ENCODE peak calls at places on chromosomes 16 and 17, in five cellular contexts. E is gastrocnemius medialis, W is lower leg skin, H is IMR-90, Y is esophagus squamous epithelium. C is an unnamed sample.

GRCh38 chr17:49928826-49929475 is 40.0 kb upstream of the DLX4 start:
- DNase-seq in E (no peak), W (no peak), H (peak), Y (no peak), C (no peak)

GRCh38 chr17:19958023-19958422 is 19.6 kb downstream of the AKAP10 start:
- DNase-seq in E (no peak), W (no peak), H (peak), Y (no peak), C (no peak)

GRCh38 chr16:61324044-61324443 is 712.2 kb downstream of the CDH8 start:
- DNase-seq in E (no peak), W (no peak), H (no peak), Y (no peak), C (no peak)

GRCh38 chr16:10920726-10921427 is 21.4 kb downstream of the DEXI start:
- DNase-seq in E (peak), W (no peak), H (no peak), Y (no peak), C (no peak)

GRCh38 chr17:63120406-63120805 is 154.4 kb downstream of the TANC2 start:
- DNase-seq in E (no peak), W (no peak), H (peak), Y (no peak), C (no peak)

GRCh38 chr17:79650283-79650682 is 39.4 kb upstream of the RBFOX3 start:
- DNase-seq in E (no peak), W (no peak), H (no peak), Y (no peak), C (no peak)

GRCh38 chr17:14067347-14067746 is 2.0 kb upstream of the COX10 start:
- DNase-seq in E (no peak), W (no peak), H (no peak), Y (no peak), C (no peak)

GRCh38 chr17:78781339-78782304 is at the start of gene CYTH1:
- DNase-seq in E (no peak), W (no peak), H (no peak), Y (no peak), C (no peak)

GRCh38 chr16:54862529-54862928 is 68.1 kb upstream of the IRX5 start:
- DNase-seq in E (no peak), W (no peak), H (no peak), Y (no peak), C (no peak)

GRCh38 chr16:31488630-31489564 is 6.0 kb downstream of the SLC5A2 start:
- DNase-seq in E (no peak), W (no peak), H (no peak), Y (no peak), C (no peak)

GRCh38 chr17:57595942-57596695 is 149.0 kb downstream of the CCDC182 start:
- DNase-seq in E (no peak), W (no peak), H (no peak), Y (no peak), C (no peak)

GRCh38 chr17:79045830-79046500 is 22.0 kb downstream of the C1QTNF1 start:
- DNase-seq in E (peak), W (no peak), H (peak), Y (no peak), C (peak)

GRCh38 chr17:57871863-57872262 is 22.0 kb upstream of the MRPS23 start:
- DNase-seq in E (no peak), W (no peak), H (no peak), Y (no peak), C (no peak)

GRCh38 chr16:57051696-57052228 is 40.6 kb upstream of the CPNE2 start:
- DNase-seq in E (no peak), W (no peak), H (no peak), Y (no peak), C (no peak)

GRCh38 chr16:88862968-88863367 is 3.5 kb downstream of the PABPN1L start:
- DNase-seq in E (no peak), W (no peak), H (no peak), Y (no peak), C (no peak)

GRCh38 chr16:89357055-89357454 is 133.3 kb downstream of the ANKRD11 start:
- DNase-seq in E (peak), W (no peak), H (no peak), Y (no peak), C (no peak)

GRCh38 chr16:57535680-57536305 is 578 bp downstream of the CCDC102A start:
- DNase-seq in E (peak), W (peak), H (peak), Y (no peak), C (peak)

GRCh38 chr16:1258906-1259759 is 3.3 kb downstream of the TPSD1 start:
- DNase-seq in E (no peak), W (no peak), H (no peak), Y (no peak), C (no peak)

GRCh38 chr17:71548540-71549190 is 572.2 kb upstream of the SOX9 start:
- DNase-seq in E (no peak), W (no peak), H (peak), Y (no peak), C (no peak)

GRCh38 chr16:57514891-57515600 is 21.3 kb downstream of the CCDC102A start:
- DNase-seq in E (no peak), W (no peak), H (no peak), Y (no peak), C (no peak)

GRCh38 chr16:86117756-86118155 is 218.8 kb downstream of the IRF8 start:
- DNase-seq in E (no peak), W (no peak), H (no peak), Y (no peak), C (no peak)

GRCh38 chr17:74547264-74547663 is 1.3 kb upstream of the CD300C start:
- DNase-seq in E (no peak), W (no peak), H (no peak), Y (no peak), C (no peak)

GRCh38 chr17:8290043-8290442 is 1.6 kb downstream of the RANGRF start:
- DNase-seq in E (no peak), W (no peak), H (peak), Y (no peak), C (no peak)

GRCh38 chr17:77451894-77452852 is 311.4 kb downstream of the SEC14L1 start:
- DNase-seq in E (no peak), W (no peak), H (peak), Y (no peak), C (no peak)

GRCh38 chr17:77449908-77450741 is 309.4 kb downstream of the SEC14L1 start:
- DNase-seq in E (no peak), W (peak), H (peak), Y (no peak), C (no peak)

GRCh38 chr17:77449373-77449907 is 308.7 kb downstream of the SEC14L1 start:
- DNase-seq in E (no peak), W (no peak), H (no peak), Y (no peak), C (no peak)

GRCh38 chr17:77450742-77451270 is 310.0 kb downstream of the SEC14L1 start:
- DNase-seq in E (no peak), W (no peak), H (no peak), Y (no peak), C (no peak)

DNA sequence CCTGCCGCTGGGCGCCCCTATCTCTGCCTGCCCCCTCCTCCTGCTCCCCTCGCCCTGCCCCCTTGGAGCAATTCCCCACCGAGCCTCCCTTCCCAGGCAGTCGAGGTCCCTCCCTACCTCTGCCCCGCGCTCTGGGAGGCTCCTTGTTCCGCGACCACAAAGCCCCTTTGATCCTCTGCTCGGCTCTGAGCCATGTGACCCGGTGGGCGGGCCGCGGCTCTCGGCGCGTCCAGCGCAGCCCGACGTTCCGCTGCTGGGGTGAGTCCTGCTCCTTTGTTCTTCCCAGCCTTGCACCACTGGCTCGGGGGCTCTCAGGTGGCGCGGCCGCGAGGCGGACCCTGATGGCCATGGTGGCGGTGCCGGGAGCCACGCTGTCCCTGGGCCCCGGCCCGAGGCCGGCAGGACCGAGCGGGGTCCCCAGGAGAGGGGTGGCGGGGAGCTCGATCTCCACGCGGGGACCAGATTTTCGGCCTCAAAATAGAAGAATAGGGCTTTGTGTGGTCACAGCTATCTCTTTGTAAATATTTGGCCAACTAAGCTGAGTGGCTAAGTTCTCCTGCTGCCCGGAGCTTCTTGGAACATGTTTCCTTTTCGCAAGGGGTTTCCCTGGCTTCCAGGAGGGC is 310.6 kb downstream of the SEC14L1 start:
- DNase-seq in E (no peak), W (no peak), H (peak), Y (no peak), C (peak)
- TF ChIP-seq POLR2A in E (no peak), W (no peak), H (no peak), Y (no peak), C (peak)

GRCh38 chr17:48100591-48101011 is 677 bp downstream of the CBX1 start:
- DNase-seq in E (no peak), W (peak), H (peak), Y (no peak), C (no peak)
- TF ChIP-seq POLR2A in E (no peak), W (no peak), H (no peak), Y (no peak), C (no peak)

DNA sequence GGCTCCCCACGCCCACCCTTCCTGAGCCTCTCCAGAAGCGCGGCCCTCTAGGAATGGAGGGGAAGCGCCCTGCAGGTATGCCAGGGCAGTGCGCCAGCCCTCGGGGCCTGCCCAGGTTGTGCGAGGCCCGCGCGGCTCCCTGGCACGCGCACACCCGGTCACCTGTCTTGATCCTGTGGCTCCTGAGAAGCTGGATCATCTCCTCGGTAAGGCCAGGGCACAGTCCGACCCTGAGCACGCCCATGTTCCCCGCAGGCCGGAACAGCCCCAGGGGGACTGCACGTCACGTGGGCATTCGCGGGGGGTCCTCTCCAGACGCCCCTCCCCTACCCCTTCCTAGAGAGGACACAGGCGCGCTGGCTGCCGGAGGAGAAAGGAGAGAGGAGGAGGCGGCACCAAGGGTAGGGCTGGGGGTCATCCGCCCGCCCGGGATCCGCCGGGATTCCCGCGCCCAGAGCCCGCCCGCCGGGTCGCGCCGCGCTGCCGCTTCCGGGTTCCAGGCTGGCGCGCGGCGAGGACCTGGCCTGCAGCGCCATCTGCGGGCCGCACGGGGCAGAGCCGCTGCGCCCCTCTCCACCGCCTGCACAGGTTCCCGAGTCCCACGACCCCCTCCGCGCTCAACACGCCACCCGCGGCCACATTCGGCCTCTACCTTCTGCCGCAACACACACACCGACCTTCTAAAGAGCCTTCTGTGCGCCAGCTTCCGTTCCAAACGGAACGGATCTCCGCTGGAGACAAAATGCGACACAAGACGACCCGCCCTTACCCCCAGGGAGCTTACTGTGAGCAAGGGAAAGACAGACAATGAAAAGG is at the start of gene RAD51D:
- DNase-seq in E (peak), W (no peak), H (peak), Y (no peak), C (peak)
- TF ChIP-seq POLR2A in E (no peak), W (no peak), H (peak), Y (no peak), C (peak)

GRCh38 chr16:69927056-69927757 is 23.9 kb upstream of the CLEC18A start:
- DNase-seq in E (peak), W (no peak), H (peak), Y (no peak), C (no peak)
- TF ChIP-seq POLR2A in E (no peak), W (no peak), H (no peak), Y (no peak), C (no peak)

GRCh38 chr17:16442594-16443389 is 27.4 kb downstream of the TRPV2 start:
- DNase-seq in E (no peak), W (no peak), H (no peak), Y (no peak), C (no peak)
- TF ChIP-seq POLR2A in E (no peak), W (no peak), H (no peak), Y (no peak), C (no peak)